ENCODE peak calls at places on chromosomes 1 and 21, in seven cellular contexts. M is CD4-positive, alpha-beta T cell; S is WERI-Rb-1; L is GM10248; E is prostate gland; T is GM23338; H is BJ. J is an unnamed sample.

GRCh38 chr1:234940841-234941240 is 187.8 kb downstream of the TOMM20 start:
- DNase-seq in M (no peak), S (no peak), L (no peak), E (no peak), T (no peak), H (no peak), J (no peak)

GRCh38 chr1:55893155-55893554 is 678.0 kb upstream of the USP24 start:
- DNase-seq in M (no peak), S (peak; percentile 23), L (peak; percentile 17), E (no peak), T (peak; percentile 68), H (no peak), J (no peak)

GRCh38 chr1:37125295-37125694 is 91.0 kb upstream of the GRIK3 start:
- DNase-seq in M (no peak), S (no peak), L (no peak), E (no peak), T (no peak), H (no peak), J (no peak)

GRCh38 chr1:223556414-223557124 is 108.9 kb downstream of the CAPN8 start:
- DNase-seq in M (no peak), S (peak; percentile 60), L (peak; percentile 49), E (no peak), T (peak; percentile 79), H (no peak), J (peak; percentile 48)

GRCh38 chr21:25370311-25370744 is 237.0 kb downstream of the MRPL39 start:
- DNase-seq in M (no peak), S (no peak), L (no peak), E (no peak), T (no peak), H (no peak), J (no peak)

GRCh38 chr1:229883504-229884200 is 183.4 kb upstream of the GALNT2 start:
- DNase-seq in M (no peak), S (no peak), L (peak; percentile 1), E (no peak), T (no peak), H (no peak), J (no peak)

GRCh38 chr1:93851327-93851712 is 27.7 kb downstream of the DNTTIP2 start:
- DNase-seq in M (no peak), S (no peak), L (no peak), E (no peak), T (no peak), H (no peak), J (no peak)

GRCh38 chr1:209248649-209249279 is 334.8 kb upstream of the CAMK1G start:
- DNase-seq in M (peak; percentile 5), S (peak; percentile 55), L (peak; percentile 62), E (peak; percentile 71), T (peak; percentile 88), H (no peak), J (peak; percentile 71)

GRCh38 chr1:84509029-84509428 is 2.6 kb upstream of the GNG5 start:
- DNase-seq in M (no peak), S (no peak), L (no peak), E (no peak), T (no peak), H (no peak), J (no peak)

GRCh38 chr1:150613061-150613920 is 16.1 kb downstream of the ENSA start:
- DNase-seq in M (no peak), S (no peak), L (peak; percentile 64), E (peak; percentile 44), T (no peak), H (peak; percentile 74), J (no peak)

GRCh38 chr1:24119489-24119858 is 7.5 kb upstream of the MYOM3 start:
- DNase-seq in M (no peak), S (no peak), L (no peak), E (no peak), T (no peak), H (no peak), J (no peak)

GRCh38 chr1:234725177-234726132 is 115.5 kb upstream of the IRF2BP2 start:
- DNase-seq in M (peak; percentile 40), S (peak; percentile 31), L (no peak), E (peak; percentile 80), T (no peak), H (no peak), J (no peak)

GRCh38 chr1:37473431-37474050 is 839 bp upstream of the ZC3H12A start:
- DNase-seq in M (peak; percentile 31), S (peak; percentile 59), L (peak; percentile 22), E (no peak), T (no peak), H (no peak), J (no peak)

GRCh38 chr1:32250893-32251716 is at the start of gene LCK:
- DNase-seq in M (no peak), S (no peak), L (peak; percentile 65), E (no peak), T (peak; percentile 36), H (no peak), J (no peak)

GRCh38 chr1:202343652-202344349 is 2.1 kb upstream of the UBE2T start:
- DNase-seq in M (no peak), S (no peak), L (no peak), E (no peak), T (peak; percentile 81), H (no peak), J (no peak)

GRCh38 chr1:84135341-84135740 is 8.7 kb upstream of the PRKACB start:
- DNase-seq in M (no peak), S (no peak), L (no peak), E (no peak), T (no peak), H (no peak), J (no peak)

GRCh38 chr1:243713470-243714186 is 136.4 kb downstream of the AKT3 start:
- DNase-seq in M (no peak), S (peak; percentile 74), L (no peak), E (no peak), T (no peak), H (peak; percentile 55), J (peak; percentile 20)

GRCh38 chr1:202643397-202644218 is 66.6 kb downstream of the SYT2 start:
- DNase-seq in M (no peak), S (peak; percentile 93), L (no peak), E (no peak), T (peak; percentile 72), H (no peak), J (no peak)

GRCh38 chr1:24308365-24309015 is 10.7 kb upstream of the GRHL3 start:
- DNase-seq in M (no peak), S (no peak), L (no peak), E (no peak), T (peak; percentile 88), H (no peak), J (no peak)

GRCh38 chr1:157209514-157209913 is 71.3 kb upstream of the ETV3 start:
- DNase-seq in M (no peak), S (no peak), L (no peak), E (no peak), T (no peak), H (no peak), J (no peak)

GRCh38 chr1:43293896-43294760 is 6.7 kb upstream of the TIE1 start:
- DNase-seq in M (no peak), S (no peak), L (no peak), E (peak; percentile 47), T (no peak), H (peak; percentile 40), J (no peak)

GRCh38 chr1:110548381-110548780 is 29.4 kb upstream of the KCNA10 start:
- DNase-seq in M (no peak), S (peak; percentile 72), L (no peak), E (no peak), T (peak; percentile 75), H (no peak), J (no peak)

GRCh38 chr1:41322835-41323234 is 38.4 kb upstream of the FOXO6 start:
- DNase-seq in M (no peak), S (peak; percentile 77), L (peak; percentile 75), E (peak; percentile 37), T (peak; percentile 85), H (no peak), J (no peak)

GRCh38 chr1:63829349-63830327 is 55.8 kb downstream of the ROR1 start:
- DNase-seq in M (no peak), S (no peak), L (no peak), E (peak; percentile 10), T (no peak), H (no peak), J (no peak)

GRCh38 chr21:31732891-31733520 is 1.1 kb upstream of the SCAF4 start:
- DNase-seq in M (no peak), S (peak; percentile 55), L (no peak), E (no peak), T (peak; percentile 59), H (no peak), J (peak; percentile 9)

GRCh38 chr1:211335507-211336157 is 9.0 kb downstream of the TRAF5 start:
- DNase-seq in M (no peak), S (no peak), L (peak; percentile 58), E (no peak), T (no peak), H (no peak), J (no peak)

GRCh38 chr1:19872190-19872589 is 10.0 kb upstream of the OTUD3 start:
- DNase-seq in M (no peak), S (no peak), L (no peak), E (peak; percentile 78), T (no peak), H (no peak), J (no peak)
- TF ChIP-seq CTCF in M (no peak), S (no peak), L (no peak), E (no peak), T (peak; percentile 35), H (peak; percentile 19), J (no peak)

GRCh38 chr1:99917214-99917613 is 52.6 kb upstream of the SLC35A3 start:
- DNase-seq in M (no peak), S (no peak), L (no peak), E (no peak), T (no peak), H (no peak), J (no peak)

GRCh38 chr1:99919221-99919620 is 50.6 kb upstream of the SLC35A3 start:
- DNase-seq in M (no peak), S (no peak), L (no peak), E (no peak), T (no peak), H (no peak), J (no peak)
- TF ChIP-seq CTCF in M (no peak), S (no peak), L (no peak), E (no peak), T (no peak), H (no peak), J (no peak)

DNA sequence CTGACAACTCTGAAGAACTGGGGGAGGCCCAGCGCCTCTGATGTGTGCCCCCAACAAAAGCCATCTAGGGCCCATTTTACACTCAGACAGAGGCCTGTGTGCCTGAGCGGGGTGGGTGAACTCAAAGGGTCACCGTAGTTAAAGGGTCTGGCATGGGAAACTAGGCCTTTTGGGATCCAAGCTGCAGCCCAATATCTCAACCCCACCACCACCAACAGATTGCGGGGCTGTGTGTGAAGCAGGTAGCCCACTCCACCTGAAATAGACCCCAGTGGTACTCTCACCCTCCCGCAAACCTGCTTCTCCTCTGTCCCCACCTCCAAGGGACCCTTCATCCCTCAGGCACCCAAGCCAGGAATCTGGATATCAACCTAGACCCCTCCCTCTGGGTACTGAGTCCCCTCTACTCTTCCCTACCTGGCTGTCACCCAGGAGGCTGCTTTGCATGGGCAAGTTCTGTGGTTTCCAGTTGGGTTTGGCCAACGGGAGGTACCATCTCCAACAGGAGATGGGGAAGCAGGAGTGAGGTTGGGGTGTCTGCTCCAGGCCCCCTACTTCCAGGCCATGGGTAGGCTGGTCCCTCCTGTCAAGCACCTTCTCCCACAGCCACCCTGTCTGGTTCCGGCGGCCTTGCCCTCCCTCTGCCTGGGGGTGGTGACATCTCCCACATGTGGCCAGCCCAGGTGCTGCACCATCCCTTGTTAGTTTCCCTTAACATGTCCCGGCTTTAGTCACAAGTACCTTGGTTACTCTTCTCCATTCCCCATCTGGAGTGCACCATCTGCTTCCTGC is 35.2 kb upstream of the LRP8 start:
- DNase-seq in M (no peak), S (peak; percentile 65), L (no peak), E (no peak), T (peak; percentile 32), H (no peak), J (no peak)
- TF ChIP-seq CTCF in M (no peak), S (peak; percentile 65), L (no peak), E (no peak), T (peak; percentile 52), H (no peak), J (no peak)

GRCh38 chr1:166730299-166730888 is 108.9 kb upstream of the POGK start:
- DNase-seq in M (no peak), S (no peak), L (no peak), E (no peak), T (peak; percentile 26), H (no peak), J (no peak)
- TF ChIP-seq CTCF in M (no peak), S (peak; percentile 5), L (no peak), E (no peak), T (peak; percentile 52), H (no peak), J (no peak)